ENCODE peak calls at places on chromosomes 6 and 20, in six cellular contexts. C, S, Y, G, I and V are unnamed samples.

GRCh38 chr6:46059608-46060007 is 43.9 kb upstream of the CLIC5 start:
- DNase-seq in G (no peak), C (no peak), S (no peak), Y (no peak), I (no peak), V (no peak)

GRCh38 chr20:63013207-63013606 is 6.4 kb upstream of the BHLHE23 start:
- DNase-seq in I (no peak), C (no peak), G (no peak), S (no peak), Y (no peak), V (no peak)

GRCh38 chr20:63782051-63782471 is 42.5 kb downstream of the SLC2A4RG start:
- DNase-seq in Y (peak; percentile 68), I (peak; percentile 53), G (no peak), S (no peak), C (no peak), V (peak; percentile 36)

GRCh38 chr6:143098054-143098673 is 37.5 kb downstream of the AIG1 start:
- DNase-seq in C (no peak), I (no peak), G (no peak), S (no peak), Y (no peak), V (no peak)

GRCh38 chr20:19609642-19610223 is 148.3 kb upstream of the RIN2 start:
- DNase-seq in G (peak; percentile 80), Y (no peak), S (no peak), I (no peak), C (no peak), V (no peak)

GRCh38 chr6:63121166-63121565 is 90.1 kb upstream of the FKBP1C start:
- DNase-seq in Y (no peak), I (no peak), C (peak; percentile 5), S (no peak), G (no peak), V (no peak)

GRCh38 chr6:123016431-123017110 is 20.5 kb downstream of the CLVS2 start:
- DNase-seq in Y (no peak), I (no peak), C (no peak), G (no peak), S (no peak), V (no peak)

GRCh38 chr6:84553527-84553926 is 210.9 kb downstream of the TBX18 start:
- DNase-seq in G (no peak), I (no peak), C (no peak), Y (no peak), S (no peak), V (no peak)

GRCh38 chr20:57392512-57393271 is 1.5 kb downstream of the RBM38 start:
- DNase-seq in Y (peak; percentile 93), C (peak; percentile 38), I (peak; percentile 96), G (no peak), S (no peak), V (peak; percentile 51)